ENCODE peak calls at places on chromosome 17, in ten cellular contexts. H is lung microvascular endothelial cell; X is ELR; Y is uterus; K is SJSA1; O is HFFc6; P is cardiac fibroblast; E is naive thymus-derived CD8-positive, alpha-beta T cell; L is stimulated activated CD8-positive, alpha-beta memory T cell treated with anti-CD3 and anti-CD28 coated beads, Interleukin-4, amount 100 ng/mL, for 48 hours; N is OCI-LY7. D is an unnamed sample.

GRCh38 chr17:14144513-14144912 is 75.2 kb downstream of the COX10 start:
- DNase-seq in H (no peak), X (no peak), Y (no peak), K (no peak), O (no peak), P (peak; percentile 5), E (no peak), L (no peak), N (no peak), D (no peak)

GRCh38 chr17:48636177-48637018 is 10.2 kb upstream of the HOXB9 start:
- DNase-seq in H (peak; percentile 82), X (peak; percentile 88), Y (peak; percentile 46), K (peak; percentile 98), O (peak; percentile 14), P (peak; percentile 60), E (peak; percentile 44), L (peak; percentile 91), N (peak; percentile 80), D (peak; percentile 80)

GRCh38 chr17:40727447-40728231 is 24.1 kb upstream of the KRT24 start:
- DNase-seq in H (no peak), X (peak; percentile 17), Y (no peak), K (no peak), O (no peak), P (peak; percentile 13), E (no peak), L (no peak), N (peak; percentile 47), D (no peak)

GRCh38 chr17:42005128-42005527 is 12.1 kb downstream of the DNAJC7 start:
- DNase-seq in H (no peak), X (no peak), Y (no peak), K (no peak), O (no peak), P (no peak), E (no peak), L (no peak), N (no peak), D (no peak)

GRCh38 chr17:81913394-81914102 is 2.3 kb upstream of the PCYT2 start:
- DNase-seq in H (no peak), X (peak; percentile 58), Y (no peak), K (no peak), O (no peak), P (no peak), E (no peak), L (no peak), N (no peak), D (no peak)

GRCh38 chr17:9003355-9004131 is 17.8 kb upstream of the NTN1 start:
- DNase-seq in H (no peak), X (no peak), Y (no peak), K (no peak), O (no peak), P (no peak), E (no peak), L (no peak), N (no peak), D (no peak)

GRCh38 chr17:77449908-77450741 is 309.4 kb downstream of the SEC14L1 start:
- DNase-seq in H (peak; percentile 46), X (peak; percentile 80), Y (peak; percentile 90), K (no peak), O (peak; percentile 65), P (peak; percentile 70), E (no peak), L (peak; percentile 87), N (peak; percentile 58), D (peak; percentile 73)

GRCh38 chr17:43366809-43367587 is 31.8 kb upstream of the ARL4D start:
- DNase-seq in H (no peak), X (no peak), Y (peak; percentile 37), K (no peak), O (no peak), P (no peak), E (no peak), L (peak; percentile 37), N (no peak), D (peak; percentile 58)

GRCh38 chr17:7405882-7406825 is 1.5 kb upstream of the NLGN2 start:
- DNase-seq in H (no peak), X (peak; percentile 14), Y (no peak), K (no peak), O (no peak), P (no peak), E (no peak), L (no peak), N (no peak), D (no peak)

GRCh38 chr17:45016823-45017222 is 34.6 kb downstream of the DCAKD start:
- DNase-seq in H (no peak), X (peak; percentile 55), Y (no peak), K (no peak), O (no peak), P (no peak), E (no peak), L (no peak), N (peak; percentile 29), D (no peak)

GRCh38 chr17:50212121-50212843 is 10.9 kb upstream of the COL1A1 start:
- DNase-seq in H (no peak), X (peak; percentile 89), Y (peak; percentile 93), K (peak; percentile 88), O (peak; percentile 81), P (peak; percentile 68), E (no peak), L (peak; percentile 20), N (no peak), D (no peak)

GRCh38 chr17:65388911-65389310 is 172.5 kb downstream of the AXIN2 start:
- DNase-seq in H (no peak), X (no peak), Y (no peak), K (no peak), O (no peak), P (no peak), E (no peak), L (no peak), N (no peak), D (no peak)

GRCh38 chr17:10769840-10770239 is 34.1 kb downstream of the TMEM238L start:
- DNase-seq in H (no peak), X (no peak), Y (no peak), K (no peak), O (no peak), P (no peak), E (no peak), L (no peak), N (no peak), D (no peak)

GRCh38 chr17:57559226-57559625 is 185.9 kb downstream of the CCDC182 start:
- DNase-seq in H (no peak), X (no peak), Y (no peak), K (no peak), O (no peak), P (no peak), E (no peak), L (no peak), N (no peak), D (no peak)

GRCh38 chr17:33084755-33085154 is 93.1 kb downstream of the SPACA3 start:
- DNase-seq in H (no peak), X (no peak), Y (no peak), K (no peak), O (no peak), P (no peak), E (no peak), L (no peak), N (no peak), D (no peak)

GRCh38 chr17:83046759-83047478 is 32.5 kb upstream of the METRNL start:
- DNase-seq in H (no peak), X (no peak), Y (no peak), K (no peak), O (no peak), P (no peak), E (no peak), L (peak; percentile 14), N (no peak), D (no peak)

GRCh38 chr17:40554646-40555295 is 10.5 kb downstream of the CCR7 start:
- DNase-seq in H (no peak), X (no peak), Y (peak; percentile 29), K (peak; percentile 36), O (no peak), P (no peak), E (no peak), L (peak; percentile 42), N (no peak), D (peak; percentile 53)

GRCh38 chr17:32626371-32626770 is 139.6 kb downstream of the CDK5R1 start:
- DNase-seq in H (no peak), X (no peak), Y (no peak), K (no peak), O (no peak), P (no peak), E (no peak), L (no peak), N (no peak), D (no peak)

GRCh38 chr17:64150237-64151015 is 20.5 kb upstream of the ERN1 start:
- DNase-seq in H (no peak), X (no peak), Y (no peak), K (no peak), O (no peak), P (peak; percentile 28), E (no peak), L (no peak), N (no peak), D (peak; percentile 46)

GRCh38 chr17:27558842-27559505 is 72.0 kb upstream of the LGALS9 start:
- DNase-seq in H (no peak), X (no peak), Y (no peak), K (no peak), O (no peak), P (no peak), E (no peak), L (no peak), N (no peak), D (no peak)

GRCh38 chr17:45160505-45161287 is 979 bp upstream of the HEXIM2 start:
- DNase-seq in H (peak; percentile 77), X (peak; percentile 77), Y (peak; percentile 74), K (peak; percentile 85), O (peak; percentile 36), P (peak; percentile 63), E (peak; percentile 50), L (peak; percentile 71), N (peak; percentile 76), D (peak; percentile 78)

GRCh38 chr17:75417054-75417453 is 11.6 kb upstream of the GRB2 start:
- DNase-seq in H (no peak), X (no peak), Y (no peak), K (no peak), O (no peak), P (no peak), E (no peak), L (no peak), N (no peak), D (no peak)

GRCh38 chr17:31680126-31680525 is 178.9 kb downstream of the COPRS start:
- DNase-seq in H (no peak), X (no peak), Y (no peak), K (no peak), O (no peak), P (no peak), E (no peak), L (peak; percentile 55), N (no peak), D (no peak)

GRCh38 chr17:2844386-2844785 is 48.1 kb downstream of the RAP1GAP2 start:
- DNase-seq in H (no peak), X (no peak), Y (no peak), K (no peak), O (no peak), P (no peak), E (no peak), L (no peak), N (no peak), D (no peak)

GRCh38 chr17:44738214-44738906 is 20.4 kb upstream of the ADAM11 start:
- DNase-seq in H (peak; percentile 15), X (peak; percentile 44), Y (no peak), K (no peak), O (peak; percentile 42), P (peak; percentile 17), E (no peak), L (no peak), N (no peak), D (no peak)

GRCh38 chr17:77471984-77472836 is 331.4 kb downstream of the SEC14L1 start:
- DNase-seq in H (peak; percentile 46), X (peak; percentile 54), Y (peak; percentile 82), K (peak; percentile 78), O (peak; percentile 46), P (peak; percentile 68), E (no peak), L (no peak), N (peak; percentile 73), D (peak; percentile 51)

GRCh38 chr17:7351665-7352558 is at the start of gene KCTD11:
- DNase-seq in H (peak; percentile 75), X (peak; percentile 94), Y (peak; percentile 88), K (peak; percentile 93), O (peak; percentile 91), P (peak; percentile 92), E (peak; percentile 56), L (peak; percentile 85), N (peak; percentile 80), D (peak; percentile 94)

GRCh38 chr17:59561042-59561441 is 4.4 kb upstream of the DHX40 start:
- DNase-seq in H (peak; percentile 17), X (peak; percentile 61), Y (no peak), K (no peak), O (peak; percentile 23), P (peak; percentile 39), E (no peak), L (no peak), N (peak; percentile 52), D (no peak)